ENCODE peak calls at places on chromosomes 13 and 19, in four cellular contexts. D, T, L and V are unnamed samples.

GRCh38 chr13:61414686-61415664 is 674 bp downstream of the PCDH20 start:
- DNase-seq in D (peak; percentile 92), T (no peak), L (no peak), V (peak; percentile 70)

GRCh38 chr13:39347926-39348901 is 254.8 kb downstream of the LHFPL6 start:
- DNase-seq in D (no peak), T (no peak), L (no peak), V (no peak)

GRCh38 chr19:2214253-2214652 is 21.9 kb downstream of the PLEKHJ1 start:
- DNase-seq in D (no peak), T (no peak), L (no peak), V (no peak)

GRCh38 chr19:56162258-56162657 is 13.6 kb upstream of the GALP start:
- DNase-seq in D (no peak), T (no peak), L (peak; percentile 8), V (no peak)

GRCh38 chr13:48043789-48044503 is 6.4 kb downstream of the NUDT15 start:
- DNase-seq in D (no peak), T (no peak), L (no peak), V (no peak)

GRCh38 chr13:32887617-32888016 is 128.6 kb upstream of the KL start:
- DNase-seq in D (no peak), T (no peak), L (no peak), V (no peak)

GRCh38 chr19:8363803-8364771 is at the start of gene ANGPTL4:
- DNase-seq in D (no peak), T (peak; percentile 90), L (peak; percentile 57), V (no peak)

GRCh38 chr19:18848860-18849661 is 17.3 kb downstream of the UPF1 start:
- DNase-seq in D (no peak), T (peak; percentile 74), L (no peak), V (no peak)

GRCh38 chr19:17244618-17245534 is 843 bp downstream of the NR2F6 start:
- DNase-seq in D (peak; percentile 9), T (no peak), L (no peak), V (no peak)

GRCh38 chr13:43364210-43365041 is 341.0 kb downstream of the DNAJC15 start:
- DNase-seq in D (no peak), T (no peak), L (no peak), V (no peak)

GRCh38 chr19:10544753-10545251 is 1.1 kb downstream of the ATG4D start:
- DNase-seq in D (no peak), T (no peak), L (no peak), V (no peak)

GRCh38 chr13:47004022-47004421 is 107.2 kb upstream of the HTR2A start:
- DNase-seq in D (no peak), T (no peak), L (no peak), V (no peak)

GRCh38 chr19:12913011-12913561 is 6.0 kb downstream of the SYCE2 start:
- DNase-seq in D (peak; percentile 99), T (peak; percentile 87), L (no peak), V (peak; percentile 98)